ENCODE peak calls at places on chromosomes 11 and 22, in four cellular contexts. Y is K562, R is HepG2, J is WTC11. F is an unnamed sample.

GRCh38 chr22:46001426-46002106 is 24.6 kb upstream of the WNT7B start:
- DNase-seq in R (no peak), Y (no peak), J (no peak), F (no peak)

GRCh38 chr11:44316388-44317240 is 6.7 kb upstream of the ALX4 start:
- DNase-seq in R (no peak), Y (peak; percentile 31), J (peak; percentile 73), F (no peak)

GRCh38 chr22:50299724-50300619 is 7.5 kb downstream of the PLXNB2 start:
- DNase-seq in Y (peak; percentile 24), J (peak; percentile 85), R (no peak), F (no peak)

GRCh38 chr11:59429924-59430516 is 3.8 kb upstream of the OR5A2 start:
- DNase-seq in R (peak; percentile 53), J (peak; percentile 18), Y (peak; percentile 68), F (peak; percentile 55)

GRCh38 chr11:72226701-72227100 is 2.1 kb downstream of the INPPL1 start:
- DNase-seq in R (no peak), J (no peak), Y (no peak), F (no peak)

GRCh38 chr11:72614381-72614780 is 59.8 kb downstream of the PDE2A start:
- DNase-seq in Y (no peak), R (no peak), J (no peak), F (no peak)

GRCh38 chr11:131633978-131634377 is 263.6 kb downstream of the NTM start:
- DNase-seq in J (no peak), R (no peak), Y (no peak), F (no peak)

GRCh38 chr11:124769804-124770774 is 8.0 kb upstream of the ESAM start:
- DNase-seq in J (no peak), Y (no peak), R (peak; percentile 51), F (no peak)

GRCh38 chr22:28497188-28497587 is 182.5 kb downstream of the TTC28 start:
- DNase-seq in J (no peak), R (no peak), Y (no peak), F (no peak)

GRCh38 chr11:7079545-7080135 is 9.2 kb upstream of the RBMXL2 start:
- DNase-seq in J (no peak), R (no peak), Y (peak; percentile 14), F (no peak)

GRCh38 chr11:14884667-14885273 is 7.3 kb downstream of the CYP2R1 start:
- DNase-seq in J (no peak), R (no peak), Y (no peak), F (no peak)

GRCh38 chr22:45008853-45009751 is 703 bp downstream of the PHF21B start:
- DNase-seq in Y (no peak), R (no peak), J (peak; percentile 35), F (no peak)

GRCh38 chr22:38513063-38513462 is 7.0 kb upstream of the DDX17 start:
- DNase-seq in Y (peak; percentile 29), J (peak; percentile 63), R (peak; percentile 42), F (peak; percentile 45)

GRCh38 chr11:107691003-107691402 is 20.9 kb downstream of the SLN start:
- DNase-seq in R (no peak), Y (no peak), J (no peak), F (no peak)

GRCh38 chr11:2776351-2777061 is 76.7 kb upstream of the KCNQ1OT1 start:
- DNase-seq in Y (no peak), R (no peak), J (peak; percentile 7), F (no peak)

GRCh38 chr11:65473275-65473860 is 25.5 kb upstream of the MALAT1 start:
- DNase-seq in Y (no peak), J (no peak), R (no peak), F (no peak)

GRCh38 chr22:46376096-46376495 is 40.6 kb downstream of the TRMU start:
- DNase-seq in Y (no peak), R (no peak), J (no peak), F (no peak)

GRCh38 chr22:49124588-49124987 is 703.1 kb downstream of the BRD1 start:
- DNase-seq in J (no peak), Y (no peak), R (peak; percentile 63), F (no peak)

GRCh38 chr11:23903044-23903704 is 593.7 kb upstream of the LUZP2 start:
- DNase-seq in Y (no peak), J (no peak), R (peak; percentile 4), F (no peak)

GRCh38 chr22:50015451-50016307 is 3.1 kb upstream of the IL17REL start:
- DNase-seq in R (no peak), Y (no peak), J (no peak), F (no peak)

GRCh38 chr22:38863531-38864131 is 8.4 kb downstream of the CBX6 start:
- DNase-seq in R (no peak), J (no peak), Y (no peak), F (no peak)

GRCh38 chr22:26615149-26615548 is 2.7 kb downstream of the CRYBB1 start:
- DNase-seq in R (no peak), J (no peak), Y (no peak), F (no peak)

GRCh38 chr11:64826578-64827450 is 16.5 kb upstream of the MEN1 start:
- DNase-seq in J (no peak), Y (peak; percentile 42), R (no peak), F (no peak)

GRCh38 chr22:25564979-25565677 is 653 bp downstream of the GRK3 start:
- DNase-seq in J (peak; percentile 61), Y (peak; percentile 31), R (no peak), F (no peak)

GRCh38 chr22:43000441-43001175 is 14.3 kb downstream of the PACSIN2 start:
- DNase-seq in Y (no peak), R (no peak), J (no peak), F (no peak)

GRCh38 chr11:117849781-117850414 is 25.4 kb upstream of the FXYD2 start:
- DNase-seq in Y (no peak), R (no peak), J (no peak), F (no peak)

GRCh38 chr11:28777126-28777525 is 668.9 kb downstream of the METTL15 start:
- DNase-seq in R (no peak), J (no peak), Y (no peak), F (no peak)

GRCh38 chr11:26095340-26095739 is 236.6 kb upstream of the ANO3 start:
- DNase-seq in J (no peak), Y (no peak), R (peak; percentile 2), F (no peak)

GRCh38 chr11:31687256-31687655 is 123.9 kb downstream of the PAX6 start:
- DNase-seq in Y (no peak), R (no peak), J (no peak), F (no peak)

GRCh38 chr22:42855726-42856125 is 1.3 kb downstream of the ARFGAP3 start:
- DNase-seq in J (no peak), R (no peak), Y (no peak), F (no peak)

GRCh38 chr11:122040476-122040875 is 75.5 kb downstream of the BLID start:
- DNase-seq in J (no peak), R (no peak), Y (no peak), F (no peak)

GRCh38 chr11:82261367-82261766 is 472.3 kb downstream of the FAM181B start:
- DNase-seq in R (no peak), J (no peak), Y (no peak), F (no peak)

GRCh38 chr22:26586556-26587325 is 3.2 kb downstream of the TPST2 start:
- DNase-seq in J (no peak), R (no peak), Y (no peak), F (no peak)

GRCh38 chr22:36379593-36380361 is 8.0 kb downstream of the MYH9 start:
- DNase-seq in Y (no peak), R (no peak), J (no peak), F (no peak)

GRCh38 chr11:45580399-45580798 is 85.0 kb downstream of the CHST1 start:
- DNase-seq in J (peak; percentile 56), R (no peak), Y (no peak), F (peak; percentile 55)

GRCh38 chr11:129766858-129767604 is 48.6 kb upstream of the TMEM45B start:
- DNase-seq in J (peak; percentile 70), R (peak; percentile 52), Y (no peak), F (peak; percentile 58)

GRCh38 chr11:107741044-107741823 is 29.4 kb upstream of the SLN start:
- DNase-seq in Y (peak; percentile 30), R (peak; percentile 21), J (no peak), F (peak; percentile 36)

DNA sequence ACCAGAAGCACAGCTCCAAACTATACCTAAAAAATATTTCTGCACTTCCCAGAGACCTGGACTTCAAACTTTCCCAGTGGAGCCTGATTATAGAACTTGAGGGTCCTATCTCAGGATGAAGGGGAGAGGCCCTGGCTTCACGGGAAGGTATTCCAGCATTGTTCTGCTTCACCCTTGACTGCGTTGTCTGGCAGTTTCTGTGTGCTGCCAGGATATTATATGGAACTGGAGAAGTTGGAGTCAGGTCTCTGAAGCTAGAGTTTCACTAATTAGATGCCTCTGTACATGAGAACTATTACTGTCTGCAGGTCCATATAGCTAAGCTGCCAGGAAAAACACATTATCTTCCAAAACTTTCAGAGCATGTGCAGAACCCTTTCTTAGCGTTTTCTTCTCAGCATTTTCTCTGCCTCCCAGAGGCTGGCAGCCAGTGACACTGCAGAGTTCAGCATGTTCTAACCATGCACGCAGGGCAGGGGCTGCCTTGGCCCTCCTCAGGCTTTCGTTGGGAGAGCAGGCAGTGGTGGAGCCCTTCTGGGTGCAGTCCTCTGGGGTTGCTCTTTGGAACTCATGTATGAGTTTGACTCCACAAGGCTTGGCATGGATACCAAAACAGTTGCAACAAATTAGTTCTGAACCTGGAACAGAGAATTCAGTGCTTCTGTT is 99.3 kb downstream of the CWC15 start:
- DNase-seq in Y (no peak), J (no peak), R (no peak), F (no peak)
- TF ChIP-seq SP1 in Y (no peak), J (no peak), R (no peak), F (no peak)

GRCh38 chr11:79059171-79059570 is 381.7 kb downstream of the TENM4 start:
- DNase-seq in R (no peak), J (no peak), Y (no peak), F (no peak)
- TF ChIP-seq ELF4 in R (no peak), J (no peak), Y (no peak), F (no peak)

GRCh38 chr11:1039481-1040427 is 3.2 kb upstream of the MUC6 start:
- DNase-seq in R (no peak), J (no peak), Y (no peak), F (no peak)
- TF ChIP-seq SP1 in R (no peak), J (no peak), Y (no peak), F (no peak)

GRCh38 chr11:12128191-12128841 is 17.9 kb downstream of the MICAL2 start:
- DNase-seq in J (no peak), R (no peak), Y (no peak), F (no peak)

GRCh38 chr11:12127206-12127898 is 17.0 kb downstream of the MICAL2 start:
- DNase-seq in Y (no peak), R (no peak), J (no peak), F (no peak)

GRCh38 chr11:12125609-12126149 is 15.3 kb downstream of the MICAL2 start:
- DNase-seq in R (no peak), Y (no peak), J (no peak), F (no peak)

GRCh38 chr11:12124306-12124705 is 13.9 kb downstream of the MICAL2 start:
- DNase-seq in Y (no peak), R (no peak), J (no peak), F (no peak)

DNA sequence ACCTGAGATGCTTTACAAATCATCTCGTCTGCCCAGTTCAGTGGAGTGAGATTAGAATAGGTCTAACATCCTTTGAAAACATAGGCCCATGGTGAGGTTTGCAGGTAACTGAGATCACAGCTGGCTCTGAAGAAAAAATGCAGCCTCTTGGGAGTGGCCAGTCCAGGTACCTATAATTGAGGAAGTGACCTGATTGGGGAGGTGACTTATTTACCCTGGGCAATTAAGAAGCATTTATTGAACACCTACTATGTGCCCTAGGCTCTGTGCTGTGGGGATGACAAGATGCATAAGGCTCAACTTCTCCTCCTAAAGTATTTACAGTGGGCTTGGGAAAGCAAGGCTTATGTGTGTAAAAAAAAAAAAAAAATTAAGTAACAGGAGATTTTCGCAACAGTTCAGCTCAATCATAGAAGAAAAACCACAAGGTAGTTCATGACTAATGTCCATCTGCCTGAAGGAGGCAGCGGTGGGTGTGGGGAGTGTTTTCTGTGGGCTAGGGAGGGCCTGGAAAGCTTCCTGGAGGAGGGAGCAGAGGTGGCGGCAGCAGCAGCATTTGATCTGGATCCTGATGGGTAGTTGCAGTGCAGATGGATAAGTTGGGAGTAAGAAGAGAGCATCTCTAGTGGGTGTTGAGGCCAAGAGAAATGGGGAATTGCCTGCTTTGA is 16.1 kb downstream of the MICAL2 start:
- DNase-seq in R (no peak), Y (peak; percentile 36), J (no peak), F (no peak)
- TF ChIP-seq ELF4 in R (no peak), Y (peak; percentile 21), J (no peak), F (no peak)

F was measured in HEK293T.